ENCODE peak calls at places on chromosomes 11 and 22, in five cellular contexts. R is RWPE2, A is fibroblast of mammary gland, K is colonic mucosa, I is right lobe of liver. B is an unnamed sample.

GRCh38 chr11:22787565-22788162 is 41.9 kb downstream of the SVIP start:
- DNase-seq in R (no peak), A (peak; percentile 36), I (no peak), K (no peak), B (no peak)

GRCh38 chr11:117876341-117877119 is at the start of gene FXYD6:
- DNase-seq in I (peak; percentile 54), A (no peak), K (peak; percentile 52), R (no peak), B (no peak)

GRCh38 chr22:49991907-49992533 is 20.5 kb downstream of the IL17REL start:
- DNase-seq in R (no peak), K (no peak), I (no peak), A (no peak), B (no peak)

GRCh38 chr22:38700271-38700788 is 413 bp downstream of the JOSD1 start:
- DNase-seq in R (no peak), A (peak; percentile 48), I (peak; percentile 85), K (peak; percentile 80), B (no peak)

GRCh38 chr22:31244044-31244942 is 32.2 kb downstream of the LIMK2 start:
- DNase-seq in A (peak; percentile 61), K (no peak), R (no peak), I (no peak), B (peak; percentile 96)

GRCh38 chr11:63892233-63892632 is 24.7 kb downstream of the RCOR2 start:
- DNase-seq in R (no peak), I (no peak), A (peak; percentile 38), K (no peak), B (no peak)

GRCh38 chr11:44788536-44789227 is 61.9 kb downstream of the TSPAN18 start:
- DNase-seq in A (no peak), R (no peak), I (no peak), K (no peak), B (peak; percentile 52)

GRCh38 chr11:133678211-133678610 is 145.9 kb upstream of the OPCML start:
- DNase-seq in K (no peak), I (no peak), A (no peak), R (no peak), B (no peak)

GRCh38 chr11:69106124-69106811 is 49.5 kb upstream of the SMIM38 start:
- DNase-seq in R (no peak), I (peak; percentile 18), K (no peak), A (no peak), B (no peak)

GRCh38 chr11:78224906-78225420 is 36.2 kb downstream of the USP35 start:
- DNase-seq in I (no peak), R (no peak), K (no peak), A (no peak), B (no peak)

GRCh38 chr11:2541881-2542361 is 97.1 kb downstream of the KCNQ1 start:
- DNase-seq in R (peak; percentile 31), K (no peak), I (peak; percentile 17), A (no peak), B (peak; percentile 79)

GRCh38 chr22:48579035-48579914 is 1248.4 kb downstream of the BRD1 start:
- DNase-seq in A (no peak), R (no peak), I (no peak), K (no peak), B (no peak)

GRCh38 chr11:74196781-74197486 is 25.8 kb downstream of the PPME1 start:
- DNase-seq in R (no peak), K (no peak), I (no peak), A (no peak), B (no peak)

GRCh38 chr22:47122441-47123000 is 360.1 kb downstream of the TBC1D22A start:
- DNase-seq in I (no peak), R (no peak), A (no peak), K (no peak), B (no peak)

GRCh38 chr11:131172011-131172410 is 198.4 kb upstream of the NTM start:
- DNase-seq in I (no peak), A (no peak), R (no peak), K (no peak), B (no peak)

GRCh38 chr22:26588749-26589366 is 1.1 kb downstream of the TPST2 start:
- DNase-seq in A (no peak), K (no peak), I (no peak), R (no peak), B (peak; percentile 46)

GRCh38 chr11:115699733-115700132 is 195.5 kb upstream of the CADM1 start:
- DNase-seq in K (no peak), I (no peak), R (no peak), A (no peak), B (no peak)

DNA sequence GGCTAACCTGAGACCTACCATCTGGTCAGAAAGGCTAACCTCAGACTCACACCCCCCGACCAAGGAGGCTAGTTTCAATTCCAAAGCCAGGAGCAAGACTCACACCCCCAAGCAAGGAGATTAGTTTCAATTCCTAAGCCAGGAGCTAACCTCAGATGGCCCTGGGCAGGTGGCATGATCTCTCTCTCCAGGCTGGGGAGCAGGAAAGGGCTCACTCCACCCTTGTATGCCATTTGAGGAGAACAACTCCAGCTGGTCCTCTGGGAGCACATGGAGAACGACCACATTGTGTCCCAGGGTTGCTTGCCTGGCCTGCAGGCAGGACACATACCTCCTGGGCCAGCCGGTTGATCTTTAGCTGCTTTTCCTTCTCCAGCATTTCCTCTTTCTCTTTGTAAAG is 32.6 kb downstream of the USH1C start:
- DNase-seq in A (no peak), R (no peak), I (no peak), K (no peak), B (no peak)
- TF ChIP-seq CTCF in A (no peak), R (no peak), I (no peak), K (no peak), B (no peak)

GRCh38 chr11:119095066-119095880 is 6.4 kb downstream of the DPAGT1 start:
- DNase-seq in I (peak; percentile 98), K (peak; percentile 100), A (peak; percentile 99), R (peak; percentile 99), B (peak; percentile 99)

GRCh38 chr11:119093666-119093950 is 8.0 kb downstream of the DPAGT1 start:
- DNase-seq in I (no peak), A (no peak), K (no peak), R (no peak), B (no peak)

GRCh38 chr11:119093951-119094815 is 7.5 kb downstream of the DPAGT1 start:
- DNase-seq in I (peak; percentile 57), K (peak; percentile 45), A (peak; percentile 21), R (no peak), B (no peak)

GRCh38 chr11:119092880-119093665 is 8.4 kb downstream of the HMBS start:
- DNase-seq in I (no peak), A (peak; percentile 44), K (no peak), R (no peak), B (no peak)

DNA sequence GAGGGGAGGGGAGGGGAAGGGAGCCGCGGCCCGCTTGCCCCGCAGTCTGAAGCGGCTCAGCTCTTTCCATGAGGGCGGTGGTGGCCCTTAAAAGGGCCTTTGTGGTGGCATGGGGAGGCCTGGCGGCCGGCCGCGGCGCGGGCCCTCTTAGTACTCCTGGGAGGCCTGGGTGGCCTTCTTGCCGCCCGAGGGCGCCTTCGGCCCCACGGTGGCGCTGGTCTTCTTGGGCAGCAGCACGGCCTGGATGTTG is 6.9 kb downstream of the DPAGT1 start:
- DNase-seq in K (peak; percentile 80), I (peak; percentile 88), R (no peak), A (peak; percentile 75), B (no peak)
- TF ChIP-seq CTCF in K (peak; percentile 64), I (peak; percentile 73), R (peak; percentile 73), A (peak; percentile 53), B (peak; percentile 88)

GRCh38 chr11:70440206-70440605 is 41.9 kb downstream of the CTTN start:
- DNase-seq in K (no peak), R (no peak), I (no peak), A (no peak), B (no peak)
- TF ChIP-seq CTCF in K (no peak), R (no peak), I (no peak), A (no peak), B (no peak)

DNA sequence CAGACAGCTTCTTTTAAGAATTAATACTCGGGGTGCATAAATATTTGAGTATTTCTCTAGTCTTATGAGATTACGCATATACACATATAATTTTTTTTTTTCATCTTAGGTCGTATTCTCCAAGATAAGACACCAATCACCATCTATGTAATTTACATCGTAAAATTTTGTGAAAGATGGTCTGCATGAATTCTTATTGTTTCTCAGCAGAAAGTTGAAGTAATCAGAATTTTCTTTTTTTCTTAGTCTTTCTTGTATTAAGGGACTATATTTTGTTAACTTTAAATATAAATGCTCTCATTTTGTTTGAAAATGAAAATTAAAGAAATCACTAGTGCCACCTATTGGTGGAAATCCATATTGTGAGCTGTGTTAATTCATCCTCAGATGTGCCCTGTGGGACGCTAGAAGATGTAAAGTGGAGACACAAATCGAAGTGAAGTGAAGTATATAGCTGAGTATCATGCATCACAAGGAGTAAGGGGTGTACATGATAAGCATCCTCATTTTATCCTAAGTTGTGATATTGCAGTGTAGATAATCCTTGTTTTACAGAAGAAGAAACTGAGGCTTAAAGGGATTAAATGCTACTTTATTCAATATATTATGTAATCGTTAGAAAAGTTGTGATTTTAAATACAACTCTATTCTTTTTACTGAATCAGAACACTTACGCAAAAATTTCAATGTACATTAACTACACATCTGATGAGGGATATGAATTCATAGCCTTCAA is 2084.3 kb downstream of the LRRC4C start:
- DNase-seq in R (no peak), I (no peak), K (no peak), A (peak; percentile 11), B (no peak)
- TF ChIP-seq CTCF in R (peak; percentile 87), I (peak; percentile 54), K (peak; percentile 52), A (peak; percentile 41), B (peak; percentile 92)

GRCh38 chr11:47991894-47992293 is 11.5 kb downstream of the PTPRJ start:
- DNase-seq in K (no peak), R (no peak), I (no peak), A (no peak), B (no peak)

GRCh38 chr11:47992959-47993820 is 12.8 kb downstream of the PTPRJ start:
- DNase-seq in K (no peak), I (no peak), A (peak; percentile 94), R (no peak), B (peak; percentile 13)

GRCh38 chr11:47994417-47994816 is 14.1 kb downstream of the PTPRJ start:
- DNase-seq in R (no peak), A (no peak), K (no peak), I (no peak), B (peak; percentile 24)

GRCh38 chr11:47989779-47990178 is 9.4 kb downstream of the PTPRJ start:
- DNase-seq in I (no peak), A (no peak), K (no peak), R (no peak), B (no peak)

GRCh38 chr11:47991266-47991830 is 11.0 kb downstream of the PTPRJ start:
- DNase-seq in A (no peak), K (peak; percentile 47), R (no peak), I (no peak), B (peak; percentile 14)
- TF ChIP-seq CTCF in A (no peak), K (no peak), R (no peak), I (no peak), B (no peak)

GRCh38 chr22:28977481-28977971 is 84.1 kb downstream of the C22orf31 start:
- DNase-seq in R (no peak), A (peak; percentile 32), I (no peak), K (no peak), B (no peak)
- TF ChIP-seq CTCF in R (peak; percentile 12), A (no peak), I (peak; percentile 11), K (no peak), B (peak; percentile 33)

DNA sequence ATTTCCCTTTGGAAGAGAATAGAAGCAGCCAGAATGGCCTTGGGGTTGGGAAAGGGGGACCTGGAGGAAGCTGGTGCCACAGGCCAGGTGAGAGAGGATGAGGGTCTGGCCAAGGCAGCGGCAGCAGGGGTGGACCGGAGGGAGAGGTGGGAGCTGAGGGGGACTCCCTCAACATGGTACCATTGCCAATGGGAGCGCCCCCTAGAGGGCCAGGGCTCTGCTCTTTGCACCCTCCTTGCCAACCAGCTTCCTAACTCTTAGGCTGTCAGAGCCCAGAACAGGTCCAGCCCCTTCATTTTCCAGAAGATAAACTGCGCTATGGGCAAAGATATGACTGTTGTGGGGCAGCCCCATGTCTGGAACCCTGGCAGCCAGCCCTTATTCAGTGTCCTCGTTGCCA is 185.0 kb downstream of the GRIK4 start:
- DNase-seq in R (no peak), K (no peak), A (no peak), I (no peak), B (no peak)
- TF ChIP-seq CTCF in R (no peak), K (no peak), A (peak; percentile 3), I (no peak), B (peak; percentile 24)